ENCODE peak calls at places on chromosomes 7 and 10, in seven cellular contexts. A is SK-N-DZ, X is WERI-Rb-1, O is neural crest cell, I is A172, B is thoracic aorta, N is ascending aorta. L is an unnamed sample.

GRCh38 chr10:59175538-59176240 is 754 bp upstream of the PHYHIPL start:
- DNase-seq in A (peak), X (peak), O (no peak), I (no peak), B (no peak), N (no peak), L (no peak)

GRCh38 chr7:74269757-74270277 is 15.6 kb upstream of the RFC2 start:
- DNase-seq in A (peak), X (peak), O (peak), I (peak), B (no peak), N (no peak), L (peak)

GRCh38 chr10:2456834-2457233 is 610.5 kb upstream of the PFKP start:
- DNase-seq in A (no peak), X (no peak), O (no peak), I (no peak), B (no peak), N (no peak), L (no peak)

GRCh38 chr7:41911792-41912191 is 208.9 kb upstream of the INHBA start:
- DNase-seq in A (no peak), X (no peak), O (no peak), I (no peak), B (no peak), N (no peak), L (peak)

GRCh38 chr10:89332718-89333281 is 5.0 kb downstream of the IFIT3 start:
- DNase-seq in A (no peak), X (no peak), O (no peak), I (no peak), B (no peak), N (no peak), L (no peak)

GRCh38 chr7:91383186-91383585 is 119.0 kb downstream of the FZD1 start:
- DNase-seq in A (no peak), X (no peak), O (no peak), I (no peak), B (no peak), N (no peak), L (no peak)

GRCh38 chr10:4243651-4244050 is 458.6 kb upstream of the KLF6 start:
- DNase-seq in A (no peak), X (no peak), O (no peak), I (peak), B (peak), N (peak), L (peak)

GRCh38 chr10:77486511-77486910 is 151.1 kb downstream of the KCNMA1 start:
- DNase-seq in A (no peak), X (no peak), O (no peak), I (no peak), B (no peak), N (no peak), L (no peak)

GRCh38 chr10:129949411-129950335 is 14.4 kb downstream of the EBF3 start:
- DNase-seq in A (peak), X (no peak), O (no peak), I (no peak), B (no peak), N (peak), L (peak)

GRCh38 chr10:67763499-67764011 is 67.6 kb upstream of the CTNNA3 start:
- DNase-seq in A (peak), X (peak), O (peak), I (peak), B (no peak), N (peak), L (peak)

GRCh38 chr7:42605800-42606199 is 306.1 kb downstream of the C7orf25 start:
- DNase-seq in A (no peak), X (no peak), O (no peak), I (no peak), B (no peak), N (no peak), L (peak)

GRCh38 chr10:89327803-89328441 is at the start of gene IFIT3:
- DNase-seq in A (no peak), X (no peak), O (peak), I (peak), B (no peak), N (peak), L (peak)

GRCh38 chr7:69633122-69633892 is 35.0 kb downstream of the AUTS2 start:
- DNase-seq in A (no peak), X (no peak), O (no peak), I (no peak), B (no peak), N (no peak), L (peak)

GRCh38 chr7:47763063-47763974 is 181.4 kb upstream of the TNS3 start:
- DNase-seq in A (peak), X (peak), O (no peak), I (peak), B (no peak), N (no peak), L (peak)

GRCh38 chr10:125263551-125263950 is 103.2 kb upstream of the CTBP2 start:
- DNase-seq in A (no peak), X (no peak), O (no peak), I (peak), B (no peak), N (peak), L (no peak)

GRCh38 chr7:138449580-138449979 is 10.5 kb upstream of the TRIM24 start:
- DNase-seq in A (no peak), X (peak), O (peak), I (no peak), B (no peak), N (no peak), L (no peak)

GRCh38 chr7:23467281-23467680 is 3.0 kb downstream of the IGF2BP3 start:
- DNase-seq in A (no peak), X (no peak), O (no peak), I (no peak), B (no peak), N (no peak), L (no peak)

GRCh38 chr10:43226851-43227845 is 39.7 kb downstream of the RASGEF1A start:
- DNase-seq in A (no peak), X (peak), O (no peak), I (no peak), B (peak), N (peak), L (no peak)

GRCh38 chr7:81264116-81264515 is 345.3 kb upstream of the SEMA3C start:
- DNase-seq in A (no peak), X (no peak), O (no peak), I (no peak), B (no peak), N (no peak), L (peak)

GRCh38 chr10:60348982-60349381 is 40.7 kb downstream of the ANK3 start:
- DNase-seq in A (no peak), X (no peak), O (no peak), I (no peak), B (no peak), N (no peak), L (peak)

GRCh38 chr7:134669388-134669787 is 22.7 kb downstream of the BPGM start:
- DNase-seq in A (no peak), X (no peak), O (no peak), I (no peak), B (no peak), N (no peak), L (no peak)

GRCh38 chr7:4345004-4345403 is 337.1 kb upstream of the FOXK1 start:
- DNase-seq in A (no peak), X (no peak), O (no peak), I (no peak), B (no peak), N (no peak), L (no peak)

GRCh38 chr7:73822319-73823173 is 8.2 kb upstream of the CLDN4 start:
- DNase-seq in A (peak), X (peak), O (no peak), I (peak), B (no peak), N (peak), L (peak)

L was measured in fibroblast of pulmonary artery.